ENCODE peak calls at places on chromosomes 3 and 15, in eight cellular contexts. G, K, M, V, H, Y, R and N are unnamed samples.
A peak's percentile ranks its signal among the peaks of the same experiment; 100 is the strongest.

GRCh38 chr3:123385072-123385471 is 63.8 kb downstream of the ADCY5 start:
- DNase-seq in R (no peak), M (no peak), G (no peak), K (no peak), H (no peak), V (peak; percentile 55), Y (no peak), N (no peak)

GRCh38 chr3:107142171-107142570 is 235.1 kb upstream of the CCDC54 start:
- DNase-seq in Y (no peak), G (no peak), H (no peak), K (no peak), M (no peak), R (no peak), V (no peak), N (no peak)

GRCh38 chr3:34419801-34420200 is 621.4 kb downstream of the PDCD6IP start:
- DNase-seq in V (no peak), R (no peak), H (peak; percentile 29), M (no peak), Y (no peak), G (no peak), K (peak; percentile 31), N (no peak)

GRCh38 chr3:52444860-52445793 is at the start of gene SEMA3G:
- DNase-seq in H (peak; percentile 77), M (peak; percentile 60), R (no peak), V (peak; percentile 87), Y (peak; percentile 65), G (no peak), K (peak; percentile 76), N (peak; percentile 93)

GRCh38 chr3:161372321-161373260 is 1.3 kb upstream of the SPTSSB start:
- DNase-seq in M (peak; percentile 6), R (peak; percentile 57), H (peak; percentile 43), Y (peak; percentile 1), V (peak; percentile 47), G (no peak), K (peak; percentile 13), N (peak; percentile 94)

GRCh38 chr3:120642368-120642948 is 39.6 kb downstream of the HGD start:
- DNase-seq in G (peak; percentile 77), H (no peak), R (no peak), V (no peak), Y (no peak), M (no peak), K (peak; percentile 91), N (no peak)

GRCh38 chr15:100090411-100090810 is 251.4 kb downstream of the ADAMTS17 start:
- DNase-seq in R (no peak), Y (no peak), K (no peak), H (no peak), M (no peak), G (no peak), V (no peak), N (no peak)

GRCh38 chr3:20145874-20146273 is 40.1 kb downstream of the SGO1 start:
- DNase-seq in M (no peak), Y (no peak), H (no peak), V (no peak), G (no peak), R (no peak), K (no peak), N (no peak)

GRCh38 chr15:35540885-35541284 is 5.1 kb downstream of the DPH6 start:
- DNase-seq in R (no peak), G (peak; percentile 72), Y (no peak), V (no peak), M (no peak), K (no peak), H (no peak), N (no peak)

GRCh38 chr15:72813345-72814004 is 29.9 kb upstream of the ADPGK start:
- DNase-seq in R (no peak), V (no peak), M (no peak), G (no peak), Y (no peak), K (no peak), H (no peak), N (no peak)

GRCh38 chr15:25710184-25710583 is 152.9 kb downstream of the ATP10A start:
- DNase-seq in Y (peak; percentile 16), R (no peak), H (peak; percentile 82), K (no peak), V (peak; percentile 60), M (peak; percentile 41), G (no peak), N (no peak)

GRCh38 chr3:172560026-172560425 is 36.8 kb upstream of the TNFSF10 start:
- DNase-seq in K (no peak), R (no peak), Y (no peak), V (no peak), M (no peak), H (no peak), G (no peak), N (no peak)

GRCh38 chr15:33278816-33279612 is 31.8 kb upstream of the RYR3 start:
- DNase-seq in Y (no peak), R (no peak), K (no peak), H (no peak), V (no peak), G (peak; percentile 86), M (no peak), N (no peak)

GRCh38 chr3:188323067-188323842 is 169.3 kb downstream of the LPP start:
- DNase-seq in Y (no peak), R (no peak), K (no peak), H (no peak), V (no peak), M (no peak), G (no peak), N (no peak)

GRCh38 chr3:106678657-106679390 is 698.4 kb upstream of the CCDC54 start:
- DNase-seq in K (no peak), Y (no peak), G (no peak), V (no peak), M (no peak), H (no peak), R (no peak), N (no peak)

GRCh38 chr3:30578479-30578878 is 27.9 kb upstream of the TGFBR2 start:
- DNase-seq in K (no peak), G (peak; percentile 91), Y (no peak), R (no peak), M (no peak), H (no peak), V (peak; percentile 46), N (no peak)

GRCh38 chr3:197040679-197041078 is 11.1 kb upstream of the MELTF start:
- DNase-seq in M (no peak), R (no peak), G (no peak), V (no peak), K (no peak), Y (no peak), H (no peak), N (peak; percentile 80)

GRCh38 chr3:125684199-125684598 is 88.9 kb upstream of the OSBPL11 start:
- DNase-seq in M (no peak), G (no peak), V (no peak), R (no peak), Y (no peak), H (peak; percentile 66), K (no peak), N (no peak)

GRCh38 chr3:156620260-156620659 is 54.1 kb upstream of the TIPARP start:
- DNase-seq in H (no peak), R (no peak), V (no peak), G (no peak), Y (no peak), M (no peak), K (no peak), N (no peak)

GRCh38 chr3:87626471-87626995 is 350.1 kb upstream of the POU1F1 start:
- DNase-seq in V (no peak), H (no peak), Y (no peak), R (no peak), G (no peak), K (no peak), M (no peak), N (no peak)

GRCh38 chr3:30282052-30282708 is 324.2 kb upstream of the TGFBR2 start:
- DNase-seq in G (peak; percentile 94), Y (no peak), M (no peak), R (no peak), V (no peak), H (no peak), K (no peak), N (no peak)

GRCh38 chr15:31488437-31489204 is 162.0 kb downstream of the KLF13 start:
- DNase-seq in G (peak; percentile 85), V (peak; percentile 82), K (peak; percentile 50), Y (peak; percentile 37), R (peak; percentile 28), H (peak; percentile 48), M (no peak), N (peak; percentile 77)

GRCh38 chr3:167978071-167978470 is 117.7 kb downstream of the GOLIM4 start:
- DNase-seq in M (no peak), Y (no peak), G (no peak), H (no peak), R (no peak), V (peak; percentile 60), K (no peak), N (no peak)

GRCh38 chr3:21621396-21621695 is 129.7 kb downstream of the ZNF385D start:
- DNase-seq in H (no peak), K (no peak), V (no peak), G (peak; percentile 42), Y (no peak), R (no peak), M (no peak), N (no peak)

GRCh38 chr3:155018621-155019330 is 61.3 kb upstream of the MME start:
- DNase-seq in Y (no peak), V (no peak), G (no peak), M (no peak), R (no peak), H (no peak), K (peak; percentile 16), N (no peak)

GRCh38 chr3:66567066-66567465 is 66.2 kb upstream of the LRIG1 start:
- DNase-seq in R (no peak), V (no peak), Y (no peak), M (no peak), H (no peak), G (no peak), K (no peak), N (no peak)

GRCh38 chr3:72092778-72093177 is 307.8 kb upstream of the PROK2 start:
- DNase-seq in Y (no peak), K (no peak), M (no peak), V (no peak), R (no peak), H (no peak), G (no peak), N (no peak)

GRCh38 chr15:41904487-41905359 is 10.9 kb upstream of the SPTBN5 start:
- DNase-seq in V (peak; percentile 62), M (peak; percentile 66), K (peak; percentile 38), R (peak; percentile 17), H (peak; percentile 78), G (peak; percentile 49), Y (peak; percentile 63), N (peak; percentile 74)

GRCh38 chr15:57446393-57446792 is 70.1 kb downstream of the CGNL1 start:
- DNase-seq in H (no peak), R (no peak), G (no peak), M (no peak), Y (no peak), K (no peak), V (no peak), N (no peak)

GRCh38 chr3:114213262-114213668 is 24.1 kb downstream of the ZNF80 start:
- DNase-seq in Y (no peak), R (no peak), K (no peak), G (peak; percentile 81), M (no peak), V (no peak), H (no peak), N (no peak)

GRCh38 chr15:51004103-51004536 is 90.6 kb downstream of the TNFAIP8L3 start:
- DNase-seq in G (peak; percentile 3), K (no peak), R (no peak), M (no peak), Y (no peak), H (no peak), V (no peak), N (no peak)

GRCh38 chr3:155497930-155498647 is 204.6 kb upstream of the STRIT1 start:
- DNase-seq in V (no peak), M (no peak), Y (no peak), K (no peak), R (no peak), H (no peak), G (peak; percentile 81), N (no peak)

GRCh38 chr15:74540135-74540760 is 772 bp upstream of the ARID3B start:
- DNase-seq in K (no peak), H (no peak), M (no peak), R (no peak), G (peak; percentile 37), Y (peak; percentile 4), V (no peak), N (no peak)

GRCh38 chr15:23628612-23629233 is 18.9 kb downstream of the MAGEL2 start:
- DNase-seq in M (no peak), R (no peak), V (no peak), G (no peak), H (no peak), Y (no peak), K (no peak), N (no peak)